ENCODE peak calls at places on chromosomes 3 and 15, in nine cellular contexts. One of them, this sample, is unnamed.

GRCh38 chr3:126616931-126617330 is 38.0 kb downstream of the TXNRD3 start:
- DNase-seq in effector memory CD4-positive, alpha-beta T cell: no peak
- DNase-seq in AG04450: no peak
- DNase-seq in HCT116: no peak
- DNase-seq in GM23248: no peak
- DNase-seq in HepG2: no peak
- DNase-seq in cardiac muscle cell: no peak
- DNase-seq in CD4-positive, alpha-beta T cell: no peak
- DNase-seq in neuronal stem cell: no peak
- DNase-seq in this sample: no peak

GRCh38 chr3:43178891-43179366 is 73.0 kb upstream of the POMGNT2 start:
- DNase-seq in neuronal stem cell: no peak
- DNase-seq in effector memory CD4-positive, alpha-beta T cell: no peak
- DNase-seq in GM23248: peak; percentile 78
- DNase-seq in AG04450: no peak
- DNase-seq in HCT116: peak; percentile 80
- DNase-seq in HepG2: peak; percentile 91
- DNase-seq in cardiac muscle cell: no peak
- DNase-seq in CD4-positive, alpha-beta T cell: no peak
- DNase-seq in this sample: peak; percentile 20

GRCh38 chr15:74995779-74996765 is 709 bp downstream of the SCAMP5 start:
- DNase-seq in HepG2: peak; percentile 50
- DNase-seq in GM23248: peak; percentile 15
- DNase-seq in cardiac muscle cell: peak; percentile 24
- DNase-seq in CD4-positive, alpha-beta T cell: no peak
- DNase-seq in effector memory CD4-positive, alpha-beta T cell: no peak
- DNase-seq in AG04450: no peak
- DNase-seq in neuronal stem cell: peak; percentile 35
- DNase-seq in HCT116: no peak
- DNase-seq in this sample: peak; percentile 78

GRCh38 chr3:62436785-62437184 is 63.4 kb upstream of the FEZF2 start:
- DNase-seq in effector memory CD4-positive, alpha-beta T cell: no peak
- DNase-seq in CD4-positive, alpha-beta T cell: no peak
- DNase-seq in HCT116: no peak
- DNase-seq in cardiac muscle cell: no peak
- DNase-seq in HepG2: no peak
- DNase-seq in neuronal stem cell: no peak
- DNase-seq in GM23248: no peak
- DNase-seq in AG04450: no peak
- DNase-seq in this sample: no peak

GRCh38 chr3:119600732-119601131 is 3.0 kb downstream of the PLA1A start:
- DNase-seq in GM23248: peak; percentile 25
- DNase-seq in CD4-positive, alpha-beta T cell: no peak
- DNase-seq in cardiac muscle cell: peak; percentile 58
- DNase-seq in HepG2: no peak
- DNase-seq in neuronal stem cell: peak; percentile 8
- DNase-seq in effector memory CD4-positive, alpha-beta T cell: no peak
- DNase-seq in AG04450: no peak
- DNase-seq in HCT116: peak; percentile 10
- DNase-seq in this sample: peak; percentile 90

GRCh38 chr15:53910236-53910849 is 67.9 kb upstream of the UNC13C start:
- DNase-seq in neuronal stem cell: no peak
- DNase-seq in cardiac muscle cell: no peak
- DNase-seq in effector memory CD4-positive, alpha-beta T cell: no peak
- DNase-seq in GM23248: no peak
- DNase-seq in AG04450: no peak
- DNase-seq in CD4-positive, alpha-beta T cell: no peak
- DNase-seq in HCT116: no peak
- DNase-seq in HepG2: peak; percentile 59
- DNase-seq in this sample: no peak

GRCh38 chr3:56131976-56132590 is 336.2 kb downstream of the ERC2 start:
- DNase-seq in neuronal stem cell: no peak
- DNase-seq in HepG2: peak; percentile 47
- DNase-seq in HCT116: peak; percentile 12
- DNase-seq in AG04450: peak; percentile 74
- DNase-seq in effector memory CD4-positive, alpha-beta T cell: no peak
- DNase-seq in CD4-positive, alpha-beta T cell: no peak
- DNase-seq in GM23248: peak; percentile 94
- DNase-seq in cardiac muscle cell: no peak
- DNase-seq in this sample: peak; percentile 74

GRCh38 chr3:177640319-177640997 is 443.2 kb upstream of the TBL1XR1 start:
- DNase-seq in CD4-positive, alpha-beta T cell: no peak
- DNase-seq in HepG2: no peak
- DNase-seq in AG04450: no peak
- DNase-seq in neuronal stem cell: no peak
- DNase-seq in GM23248: no peak
- DNase-seq in effector memory CD4-positive, alpha-beta T cell: no peak
- DNase-seq in cardiac muscle cell: no peak
- DNase-seq in HCT116: no peak
- DNase-seq in this sample: peak; percentile 48

GRCh38 chr3:129783470-129783869 is 110.0 kb downstream of the TMCC1 start:
- DNase-seq in neuronal stem cell: no peak
- DNase-seq in AG04450: no peak
- DNase-seq in cardiac muscle cell: no peak
- DNase-seq in GM23248: peak; percentile 65
- DNase-seq in HepG2: no peak
- DNase-seq in effector memory CD4-positive, alpha-beta T cell: no peak
- DNase-seq in CD4-positive, alpha-beta T cell: no peak
- DNase-seq in HCT116: no peak
- DNase-seq in this sample: no peak

GRCh38 chr3:15427182-15427880 is at the start of the genes EAF1 and METTL6:
- DNase-seq in GM23248: peak; percentile 91
- DNase-seq in HepG2: peak; percentile 71
- DNase-seq in CD4-positive, alpha-beta T cell: peak; percentile 78
- DNase-seq in cardiac muscle cell: peak; percentile 88
- DNase-seq in effector memory CD4-positive, alpha-beta T cell: peak; percentile 76
- DNase-seq in AG04450: peak; percentile 37
- DNase-seq in HCT116: peak; percentile 58
- DNase-seq in neuronal stem cell: peak; percentile 65
- DNase-seq in this sample: peak; percentile 91

GRCh38 chr3:64417816-64418215 is 192.6 kb upstream of the PRICKLE2 start:
- DNase-seq in effector memory CD4-positive, alpha-beta T cell: no peak
- DNase-seq in cardiac muscle cell: no peak
- DNase-seq in HepG2: no peak
- DNase-seq in neuronal stem cell: peak; percentile 76
- DNase-seq in HCT116: no peak
- DNase-seq in GM23248: peak; percentile 60
- DNase-seq in AG04450: no peak
- DNase-seq in CD4-positive, alpha-beta T cell: no peak
- DNase-seq in this sample: peak; percentile 72

GRCh38 chr3:30292192-30292893 is 314.1 kb upstream of the TGFBR2 start:
- DNase-seq in AG04450: no peak
- DNase-seq in cardiac muscle cell: no peak
- DNase-seq in neuronal stem cell: no peak
- DNase-seq in CD4-positive, alpha-beta T cell: no peak
- DNase-seq in GM23248: peak; percentile 51
- DNase-seq in HepG2: peak; percentile 65
- DNase-seq in effector memory CD4-positive, alpha-beta T cell: no peak
- DNase-seq in HCT116: peak; percentile 18
- DNase-seq in this sample: no peak

GRCh38 chr3:170741756-170742530 is 128.1 kb downstream of the RPL22L1 start:
- DNase-seq in GM23248: peak; percentile 15
- DNase-seq in HCT116: no peak
- DNase-seq in cardiac muscle cell: no peak
- DNase-seq in effector memory CD4-positive, alpha-beta T cell: no peak
- DNase-seq in AG04450: no peak
- DNase-seq in HepG2: no peak
- DNase-seq in CD4-positive, alpha-beta T cell: no peak
- DNase-seq in neuronal stem cell: no peak
- DNase-seq in this sample: no peak

GRCh38 chr3:141878326-141878725 is 1.9 kb downstream of the ATP1B3 start:
- DNase-seq in AG04450: no peak
- DNase-seq in HepG2: no peak
- DNase-seq in CD4-positive, alpha-beta T cell: no peak
- DNase-seq in effector memory CD4-positive, alpha-beta T cell: no peak
- DNase-seq in HCT116: no peak
- DNase-seq in neuronal stem cell: no peak
- DNase-seq in GM23248: no peak
- DNase-seq in cardiac muscle cell: no peak
- DNase-seq in this sample: no peak

GRCh38 chr3:45024601-45025262 is 1.4 kb upstream of the CLEC3B start:
- DNase-seq in GM23248: no peak
- DNase-seq in HepG2: no peak
- DNase-seq in neuronal stem cell: no peak
- DNase-seq in cardiac muscle cell: no peak
- DNase-seq in CD4-positive, alpha-beta T cell: no peak
- DNase-seq in effector memory CD4-positive, alpha-beta T cell: no peak
- DNase-seq in AG04450: no peak
- DNase-seq in HCT116: no peak
- DNase-seq in this sample: no peak

GRCh38 chr3:45027406-45027805 is 1.3 kb downstream of the CLEC3B start:
- DNase-seq in GM23248: peak; percentile 43
- DNase-seq in neuronal stem cell: no peak
- DNase-seq in HCT116: no peak
- DNase-seq in AG04450: no peak
- DNase-seq in effector memory CD4-positive, alpha-beta T cell: no peak
- DNase-seq in CD4-positive, alpha-beta T cell: no peak
- DNase-seq in cardiac muscle cell: no peak
- DNase-seq in HepG2: no peak
- DNase-seq in this sample: no peak

GRCh38 chr3:45029216-45029615 is 3.1 kb downstream of the CLEC3B start:
- DNase-seq in AG04450: no peak
- DNase-seq in HCT116: no peak
- DNase-seq in GM23248: no peak
- DNase-seq in neuronal stem cell: no peak
- DNase-seq in CD4-positive, alpha-beta T cell: no peak
- DNase-seq in HepG2: no peak
- DNase-seq in effector memory CD4-positive, alpha-beta T cell: no peak
- DNase-seq in cardiac muscle cell: no peak
- DNase-seq in this sample: no peak

GRCh38 chr3:45026038-45026437 is at the start of gene CLEC3B:
- DNase-seq in GM23248: peak; percentile 85
- DNase-seq in cardiac muscle cell: no peak
- DNase-seq in effector memory CD4-positive, alpha-beta T cell: no peak
- DNase-seq in HepG2: no peak
- DNase-seq in neuronal stem cell: no peak
- DNase-seq in HCT116: no peak
- DNase-seq in CD4-positive, alpha-beta T cell: no peak
- DNase-seq in AG04450: no peak
- DNase-seq in this sample: no peak

GRCh38 chr3:45026957-45027356 is 854 bp downstream of the CLEC3B start:
- DNase-seq in HCT116: no peak
- DNase-seq in cardiac muscle cell: no peak
- DNase-seq in neuronal stem cell: no peak
- DNase-seq in effector memory CD4-positive, alpha-beta T cell: no peak
- DNase-seq in AG04450: no peak
- DNase-seq in GM23248: peak; percentile 95
- DNase-seq in HepG2: peak; percentile 4
- DNase-seq in CD4-positive, alpha-beta T cell: no peak
- DNase-seq in this sample: no peak
- H3K27ac ChIP-seq in HCT116: no peak overlapping the region
- H3K27ac ChIP-seq in cardiac muscle cell: no peak overlapping the region
- H3K27ac ChIP-seq in neuronal stem cell: no peak overlapping the region
- H3K27ac ChIP-seq in effector memory CD4-positive, alpha-beta T cell: no peak overlapping the region
- H3K27ac ChIP-seq in AG04450: no peak overlapping the region
- H3K27ac ChIP-seq in GM23248: peak overlapping the region; percentile 88
- H3K27ac ChIP-seq in HepG2: no peak overlapping the region
- H3K27ac ChIP-seq in CD4-positive, alpha-beta T cell: no peak overlapping the region
- H3K27ac ChIP-seq in this sample: no peak overlapping the region

GRCh38 chr3:189942948-189943347 is 177.7 kb downstream of the P3H2 start:
- DNase-seq in AG04450: no peak
- DNase-seq in effector memory CD4-positive, alpha-beta T cell: no peak
- DNase-seq in CD4-positive, alpha-beta T cell: no peak
- DNase-seq in neuronal stem cell: no peak
- DNase-seq in HCT116: no peak
- DNase-seq in cardiac muscle cell: no peak
- DNase-seq in HepG2: no peak
- DNase-seq in GM23248: no peak
- DNase-seq in this sample: no peak

GRCh38 chr3:189937302-189938255 is 183.1 kb downstream of the P3H2 start:
- DNase-seq in AG04450: peak; percentile 57
- DNase-seq in GM23248: peak; percentile 99
- DNase-seq in HCT116: peak; percentile 99
- DNase-seq in cardiac muscle cell: no peak
- DNase-seq in CD4-positive, alpha-beta T cell: no peak
- DNase-seq in HepG2: no peak
- DNase-seq in effector memory CD4-positive, alpha-beta T cell: no peak
- DNase-seq in neuronal stem cell: no peak
- DNase-seq in this sample: no peak

GRCh38 chr3:189941679-189942078 is 179.0 kb downstream of the P3H2 start:
- DNase-seq in HCT116: no peak
- DNase-seq in CD4-positive, alpha-beta T cell: no peak
- DNase-seq in GM23248: peak; percentile 75
- DNase-seq in effector memory CD4-positive, alpha-beta T cell: no peak
- DNase-seq in HepG2: peak; percentile 79
- DNase-seq in AG04450: no peak
- DNase-seq in cardiac muscle cell: no peak
- DNase-seq in neuronal stem cell: no peak
- DNase-seq in this sample: no peak

GRCh38 chr3:189944285-189945145 is 176.2 kb downstream of the P3H2 start:
- DNase-seq in neuronal stem cell: no peak
- DNase-seq in cardiac muscle cell: no peak
- DNase-seq in HCT116: no peak
- DNase-seq in HepG2: no peak
- DNase-seq in AG04450: no peak
- DNase-seq in GM23248: no peak
- DNase-seq in CD4-positive, alpha-beta T cell: no peak
- DNase-seq in effector memory CD4-positive, alpha-beta T cell: no peak
- DNase-seq in this sample: no peak

GRCh38 chr3:189941125-189941524 is 179.6 kb downstream of the P3H2 start:
- DNase-seq in HCT116: no peak
- DNase-seq in AG04450: no peak
- DNase-seq in HepG2: peak; percentile 21
- DNase-seq in CD4-positive, alpha-beta T cell: no peak
- DNase-seq in cardiac muscle cell: no peak
- DNase-seq in GM23248: no peak
- DNase-seq in effector memory CD4-positive, alpha-beta T cell: no peak
- DNase-seq in neuronal stem cell: no peak
- DNase-seq in this sample: peak; percentile 65
- H3K27ac ChIP-seq in HCT116: no peak overlapping the region
- H3K27ac ChIP-seq in AG04450: no peak overlapping the region
- H3K27ac ChIP-seq in HepG2: no peak overlapping the region
- H3K27ac ChIP-seq in CD4-positive, alpha-beta T cell: no peak overlapping the region
- H3K27ac ChIP-seq in cardiac muscle cell: no peak overlapping the region
- H3K27ac ChIP-seq in GM23248: no peak overlapping the region
- H3K27ac ChIP-seq in effector memory CD4-positive, alpha-beta T cell: no peak overlapping the region
- H3K27ac ChIP-seq in neuronal stem cell: no peak overlapping the region
- H3K27ac ChIP-seq in this sample: no peak overlapping the region

DNA sequence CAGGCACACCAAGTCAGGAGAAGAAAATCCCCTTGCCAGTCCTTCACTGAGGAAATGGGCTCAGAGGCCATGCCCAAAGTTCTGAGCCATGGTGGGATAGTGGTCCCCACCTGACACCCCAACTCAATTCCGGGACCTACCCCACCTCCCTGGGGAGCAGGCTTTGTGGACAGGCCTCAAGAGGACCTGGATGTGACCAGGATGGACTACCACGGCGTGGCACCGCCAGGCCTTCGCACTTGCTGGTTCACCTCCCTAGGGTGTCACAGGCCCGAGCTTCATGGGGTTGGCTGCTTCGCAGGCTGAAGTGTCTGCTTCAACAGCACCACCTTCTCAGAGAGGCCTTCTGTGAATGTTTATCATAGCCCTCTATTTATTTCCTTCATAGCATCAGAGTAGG is 31.7 kb downstream of the POC1A start:
- DNase-seq in CD4-positive, alpha-beta T cell: no peak
- DNase-seq in GM23248: no peak
- DNase-seq in cardiac muscle cell: no peak
- DNase-seq in HCT116: no peak
- DNase-seq in AG04450: no peak
- DNase-seq in neuronal stem cell: no peak
- DNase-seq in HepG2: no peak
- DNase-seq in effector memory CD4-positive, alpha-beta T cell: no peak
- DNase-seq in this sample: no peak
- H3K27ac ChIP-seq in CD4-positive, alpha-beta T cell: no peak overlapping the region
- H3K27ac ChIP-seq in GM23248: no peak overlapping the region
- H3K27ac ChIP-seq in cardiac muscle cell: no peak overlapping the region
- H3K27ac ChIP-seq in HCT116: no peak overlapping the region
- H3K27ac ChIP-seq in AG04450: no peak overlapping the region
- H3K27ac ChIP-seq in neuronal stem cell: no peak overlapping the region
- H3K27ac ChIP-seq in HepG2: no peak overlapping the region
- H3K27ac ChIP-seq in effector memory CD4-positive, alpha-beta T cell: no peak overlapping the region
- H3K27ac ChIP-seq in this sample: no peak overlapping the region

GRCh38 chr3:184379375-184380209 is at the start of gene CHRD:
- DNase-seq in effector memory CD4-positive, alpha-beta T cell: no peak
- DNase-seq in cardiac muscle cell: peak; percentile 37
- DNase-seq in GM23248: no peak
- DNase-seq in neuronal stem cell: no peak
- DNase-seq in HCT116: no peak
- DNase-seq in HepG2: no peak
- DNase-seq in AG04450: no peak
- DNase-seq in CD4-positive, alpha-beta T cell: no peak
- DNase-seq in this sample: no peak
- H3K27ac ChIP-seq in effector memory CD4-positive, alpha-beta T cell: no peak within 1 kb of the TSS
- H3K27ac ChIP-seq in cardiac muscle cell: no peak within 1 kb of the TSS
- H3K27ac ChIP-seq in GM23248: no peak within 1 kb of the TSS
- H3K27ac ChIP-seq in neuronal stem cell: peak within 1 kb of the TSS; percentile 14
- H3K27ac ChIP-seq in HCT116: peak within 1 kb of the TSS; percentile 18
- H3K27ac ChIP-seq in HepG2: peak within 1 kb of the TSS; percentile 90
- H3K27ac ChIP-seq in AG04450: no peak within 1 kb of the TSS
- H3K27ac ChIP-seq in CD4-positive, alpha-beta T cell: no peak within 1 kb of the TSS
- H3K27ac ChIP-seq in this sample: no peak within 1 kb of the TSS